ENCODE peak calls at places on chromosomes 6 and 20, in seven cellular contexts. P, S, U, V, T, M and I are unnamed samples.

GRCh38 chr20:49811825-49812462 is 684 bp upstream of the SLC9A8 start:
- DNase-seq in V (peak; percentile 79), M (peak; percentile 32), T (peak; percentile 30), P (peak; percentile 39), U (no peak), S (no peak), I (peak; percentile 70)

GRCh38 chr20:10540636-10541493 is 105.8 kb downstream of the SLX4IP start:
- DNase-seq in U (no peak), P (peak; percentile 92), V (peak; percentile 92), S (peak; percentile 37), T (peak; percentile 67), M (peak; percentile 92), I (peak; percentile 91)

GRCh38 chr6:168638497-168639072 is 197.6 kb downstream of the SMOC2 start:
- DNase-seq in T (no peak), M (no peak), U (no peak), S (no peak), P (no peak), V (no peak), I (no peak)

GRCh38 chr6:150204705-150205472 is 62.0 kb downstream of the PPP1R14C start:
- DNase-seq in T (no peak), U (no peak), S (no peak), V (no peak), M (no peak), P (no peak), I (no peak)

GRCh38 chr6:114941078-114941477 is 598.3 kb upstream of the HS3ST5 start:
- DNase-seq in P (no peak), T (no peak), U (peak; percentile 85), V (no peak), S (no peak), M (no peak), I (no peak)

GRCh38 chr6:155274533-155274932 is 10.7 kb downstream of the CLDN20 start:
- DNase-seq in T (peak; percentile 53), V (peak; percentile 46), S (no peak), P (no peak), U (no peak), M (peak; percentile 82), I (peak; percentile 48)

GRCh38 chr6:116060572-116061283 is at the start of gene FRK:
- DNase-seq in S (peak; percentile 32), V (peak; percentile 81), P (peak; percentile 61), M (peak; percentile 89), T (peak; percentile 46), U (no peak), I (no peak)

GRCh38 chr6:170076466-170077165 is 214.3 kb downstream of the DLL1 start:
- DNase-seq in V (no peak), P (no peak), T (no peak), S (no peak), M (no peak), U (no peak), I (no peak)

GRCh38 chr6:15183979-15184378 is 61.9 kb upstream of the JARID2 start:
- DNase-seq in S (no peak), U (no peak), M (no peak), T (no peak), V (no peak), P (no peak), I (no peak)

GRCh38 chr20:63306673-63307537 is 13.9 kb downstream of the COL20A1 start:
- DNase-seq in T (no peak), U (no peak), M (no peak), P (no peak), V (no peak), S (no peak), I (no peak)

GRCh38 chr20:64114356-64114971 is 7.1 kb upstream of the NPBWR2 start:
- DNase-seq in T (no peak), M (no peak), U (no peak), V (no peak), S (no peak), P (no peak), I (no peak)

GRCh38 chr20:10312111-10312510 is 93.5 kb downstream of the SNAP25 start:
- DNase-seq in T (peak; percentile 21), U (no peak), V (peak; percentile 67), P (no peak), S (no peak), M (no peak), I (peak; percentile 63)

GRCh38 chr20:16573011-16573965 is at the start of gene KIF16B:
- DNase-seq in S (peak; percentile 85), U (peak; percentile 97), T (peak; percentile 89), P (peak; percentile 38), M (peak; percentile 58), V (peak; percentile 90), I (peak; percentile 87)

GRCh38 chr20:32450484-32451061 is 92.4 kb downstream of the ASXL1 start:
- DNase-seq in M (no peak), V (no peak), P (no peak), S (no peak), T (no peak), U (peak; percentile 64), I (no peak)

GRCh38 chr6:98944598-98945011 is 3.1 kb downstream of the FBXL4 start:
- DNase-seq in T (peak; percentile 17), M (peak; percentile 59), U (no peak), P (no peak), S (no peak), V (peak; percentile 31), I (peak; percentile 18)

GRCh38 chr6:13762648-13763441 is 51.2 kb upstream of the RANBP9 start:
- DNase-seq in T (peak; percentile 89), S (no peak), V (peak; percentile 85), U (no peak), M (peak; percentile 94), P (peak; percentile 10), I (peak; percentile 31)

GRCh38 chr6:131136021-131136847 is 967 bp downstream of the AKAP7 start:
- DNase-seq in T (peak; percentile 48), V (peak; percentile 53), M (peak; percentile 22), U (no peak), P (no peak), S (peak; percentile 18), I (peak; percentile 55)